ENCODE peak calls at places on chromosomes 16 and 17, in four cellular contexts. T is H9, P is HCT116, E is GM23248. M is an unnamed sample.

GRCh38 chr17:39629894-39630293 is 3.1 kb downstream of the PPP1R1B start:
- DNase-seq in T (no peak), E (no peak), P (no peak), M (no peak)

GRCh38 chr16:68197250-68197649 is 38.7 kb downstream of the ESRP2 start:
- DNase-seq in P (no peak), E (peak; percentile 59), T (no peak), M (peak; percentile 19)

GRCh38 chr16:58123896-58124600 is 5.1 kb downstream of the CFAP20 start:
- DNase-seq in P (no peak), E (peak; percentile 4), T (no peak), M (no peak)

GRCh38 chr17:30340957-30341356 is 7.1 kb upstream of the TMIGD1 start:
- DNase-seq in T (no peak), P (no peak), E (no peak), M (no peak)

GRCh38 chr17:58229881-58230280 is 8.5 kb upstream of the LPO start:
- DNase-seq in P (no peak), E (no peak), T (no peak), M (no peak)

GRCh38 chr16:7405166-7405565 is 72.5 kb downstream of the RBFOX1 start:
- DNase-seq in P (no peak), E (no peak), T (peak; percentile 71), M (no peak)

GRCh38 chr16:3681206-3681605 is 26.7 kb downstream of the DNASE1 start:
- DNase-seq in T (no peak), P (no peak), E (peak; percentile 12), M (no peak)

GRCh38 chr17:80870401-80870800 is 121.2 kb upstream of the CHMP6 start:
- DNase-seq in E (no peak), P (no peak), T (no peak), M (no peak)

GRCh38 chr17:2723505-2723996 is 12.0 kb upstream of the CLUH start:
- DNase-seq in E (no peak), P (no peak), T (peak; percentile 92), M (no peak)

GRCh38 chr16:49366669-49367068 is 6.9 kb upstream of the C16orf78 start:
- DNase-seq in P (no peak), T (no peak), E (no peak), M (no peak)

GRCh38 chr16:53775106-53775820 is 71.3 kb downstream of the FTO start:
- DNase-seq in P (no peak), T (no peak), E (no peak), M (no peak)

GRCh38 chr17:50842506-50843149 is 7.2 kb downstream of the WFIKKN2 start:
- DNase-seq in T (peak; percentile 32), E (no peak), P (no peak), M (no peak)

GRCh38 chr17:78974635-78975591 is 4.8 kb downstream of the LGALS3BP start:
- DNase-seq in E (peak; percentile 92), P (peak; percentile 67), T (peak; percentile 79), M (peak; percentile 71)

GRCh38 chr16:24995469-24995868 is 19.7 kb downstream of the ARHGAP17 start:
- DNase-seq in P (no peak), E (no peak), T (no peak), M (no peak)
- H3K4me1 ChIP-seq in P (peaks cover 14% of the 10 kb centered on the region), E (peaks cover 43% of the 10 kb centered on the region), T (peaks cover 3% of the 10 kb centered on the region), M (peaks cover 42% of the 10 kb centered on the region)

GRCh38 chr17:17421346-17422216 is 55.2 kb upstream of the MED9 start:
- DNase-seq in T (no peak), E (no peak), P (no peak), M (no peak)
- H3K27ac ChIP-seq in T (no peak overlapping the region), E (peak overlapping the region; percentile 86), P (no peak overlapping the region), M (no peak overlapping the region)

DNA sequence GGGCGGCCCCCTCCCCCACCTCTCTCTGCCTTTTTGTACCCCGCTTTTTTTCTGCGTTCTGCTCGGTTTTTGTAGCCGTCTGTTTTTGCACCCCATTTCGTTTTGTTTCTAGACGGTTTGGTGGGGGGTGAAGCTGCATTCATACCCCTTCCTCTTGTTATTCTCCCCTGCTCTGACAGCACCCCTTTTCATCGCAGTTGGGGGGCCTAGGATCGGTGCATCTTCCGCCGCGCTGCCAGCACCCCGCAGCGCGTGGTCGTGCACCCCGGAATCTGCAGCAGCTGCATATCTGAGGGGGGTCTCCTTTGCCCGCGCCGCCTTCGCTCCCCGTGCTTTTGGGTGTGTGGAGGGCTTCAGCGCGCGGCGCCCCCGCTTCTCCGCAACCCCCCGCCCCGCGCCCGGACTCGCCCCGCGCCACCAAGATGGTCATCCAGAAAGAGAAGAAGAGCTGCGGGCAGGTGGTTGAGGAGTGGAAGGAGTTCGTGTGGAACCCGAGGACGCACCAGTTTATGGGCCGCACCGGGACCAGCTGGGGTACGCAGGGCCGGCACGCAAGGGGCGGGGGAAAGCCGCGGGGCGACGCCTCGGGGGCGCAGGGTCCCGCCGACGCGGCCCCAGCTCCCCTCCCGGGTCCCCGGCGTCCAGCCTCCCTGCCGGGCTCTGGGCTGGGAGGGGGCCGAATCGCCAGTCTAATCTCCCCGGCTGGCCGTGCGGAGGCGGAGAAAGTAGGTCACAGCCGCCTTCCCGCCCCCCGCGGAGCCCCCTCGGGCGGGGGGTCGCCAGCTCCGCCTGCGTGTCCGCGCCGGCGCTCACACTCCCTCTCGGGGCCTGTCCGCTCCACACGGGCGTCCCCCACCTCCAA is 602 bp downstream of the ATP1B2 start:
- DNase-seq in P (no peak), T (peak; percentile 55), E (no peak), M (no peak)
- H3K9ac ChIP-seq in P (no peak overlapping the region), T (no peak overlapping the region), E (no peak overlapping the region), M (no peak overlapping the region)

GRCh38 chr17:1188812-1189211 is 9.0 kb upstream of the ABR start:
- DNase-seq in P (no peak), E (peak; percentile 87), T (no peak), M (peak; percentile 39)

GRCh38 chr17:1182831-1183578 is 3.2 kb upstream of the ABR start:
- DNase-seq in E (no peak), P (no peak), T (no peak), M (no peak)

GRCh38 chr17:1186214-1186820 is 6.5 kb upstream of the ABR start:
- DNase-seq in E (peak; percentile 88), T (no peak), P (no peak), M (peak; percentile 42)

GRCh38 chr17:1181769-1182137 is 2.0 kb upstream of the ABR start:
- DNase-seq in E (no peak), T (no peak), P (no peak), M (no peak)

GRCh38 chr17:1186923-1187771 is 7.4 kb upstream of the ABR start:
- DNase-seq in E (peak; percentile 91), P (peak; percentile 72), T (peak; percentile 97), M (peak; percentile 57)
- H3K4me1 ChIP-seq in E (peaks cover 15% of the 10 kb centered on the region), P (peaks cover 7% of the 10 kb centered on the region), T (no peaks in the 10 kb centered on the region), M (peaks cover 31% of the 10 kb centered on the region)

GRCh38 chr16:88695753-88696152 is 9.4 kb upstream of the SNAI3 start:
- DNase-seq in T (no peak), E (no peak), P (no peak), M (no peak)
- H3K27ac ChIP-seq in T (no peak overlapping the region), E (no peak overlapping the region), P (no peak overlapping the region), M (no peak overlapping the region)

M was measured in astrocyte.